ENCODE peak calls at places on chromosome 20, in eight cellular contexts. J, G, B, S, U, X, V and W are unnamed samples.

GRCh38 chr20:235891-236290 is 8.8 kb downstream of the DEFB129 start:
- DNase-seq in J (no peak), G (no peak), B (no peak), S (no peak), U (no peak), X (no peak), V (peak), W (peak)

GRCh38 chr20:4919047-4919704 is 82.1 kb downstream of the SLC23A2 start:
- DNase-seq in J (no peak), G (no peak), B (peak), S (no peak), U (no peak), X (no peak), V (no peak), W (no peak)

GRCh38 chr20:835220-836045 is 1.9 kb downstream of the FAM110A start:
- DNase-seq in J (no peak), G (no peak), B (no peak), S (no peak), U (no peak), X (no peak), V (no peak), W (no peak)

GRCh38 chr20:63737940-63738686 is 1.5 kb upstream of the SLC2A4RG start:
- DNase-seq in J (peak), G (no peak), B (no peak), S (no peak), U (no peak), X (no peak), V (no peak), W (no peak)

GRCh38 chr20:44918761-44919160 is 8.9 kb downstream of the PABPC1L start:
- DNase-seq in J (no peak), G (no peak), B (no peak), S (no peak), U (no peak), X (no peak), V (no peak), W (no peak)

GRCh38 chr20:58389324-58389967 is 417 bp downstream of the VAPB start:
- DNase-seq in J (peak), G (no peak), B (peak), S (peak), U (no peak), X (peak), V (peak), W (peak)

GRCh38 chr20:63815869-63816268 is 15.2 kb downstream of the ZBTB46 start:
- DNase-seq in J (no peak), G (no peak), B (no peak), S (no peak), U (no peak), X (no peak), V (no peak), W (no peak)

GRCh38 chr20:39660965-39661364 is 698.8 kb downstream of the DHX35 start:
- DNase-seq in J (no peak), G (no peak), B (no peak), S (no peak), U (no peak), X (no peak), V (no peak), W (peak)

GRCh38 chr20:48294196-48294595 is 508.9 kb upstream of the SULF2 start:
- DNase-seq in J (no peak), G (no peak), B (peak), S (no peak), U (no peak), X (peak), V (peak), W (peak)

GRCh38 chr20:43194187-43194586 is 4.5 kb upstream of the PTPRT start:
- DNase-seq in J (no peak), G (no peak), B (no peak), S (no peak), U (no peak), X (no peak), V (no peak), W (no peak)

GRCh38 chr20:31536575-31536974 is 22.3 kb downstream of the HM13 start:
- DNase-seq in J (no peak), G (no peak), B (no peak), S (no peak), U (no peak), X (no peak), V (no peak), W (no peak)

GRCh38 chr20:8646716-8647115 is 422.2 kb upstream of the PLCB4 start:
- DNase-seq in J (no peak), G (no peak), B (no peak), S (no peak), U (no peak), X (peak), V (peak), W (peak)

GRCh38 chr20:61953789-61954125 is 111.9 kb downstream of the TAF4 start:
- DNase-seq in J (no peak), G (no peak), B (no peak), S (no peak), U (no peak), X (no peak), V (no peak), W (no peak)

GRCh38 chr20:52454660-52455059 is 263.1 kb upstream of the ZFP64 start:
- DNase-seq in J (no peak), G (no peak), B (no peak), S (no peak), U (no peak), X (peak), V (peak), W (peak)

GRCh38 chr20:42978184-42978974 is 211.3 kb downstream of the PTPRT start:
- DNase-seq in J (no peak), G (no peak), B (no peak), S (no peak), U (no peak), X (no peak), V (no peak), W (no peak)